ENCODE peak calls at places on chromosomes 4 and X, in nine cellular contexts. One of them, this sample, is unnamed. For H3K9me3, the result is how much of the 10 kb centered on the place peaks cover.

GRCh38 chrX:78945186-78945912 is at the start of gene P2RY10:
- DNase-seq in A549: no peak
- DNase-seq in AG04450: no peak
- DNase-seq in stomach: no peak
- DNase-seq in uterus: no peak
- DNase-seq in mucosa of descending colon: no peak
- DNase-seq in MM.1S: peak
- DNase-seq in Peyer's patch: peak
- DNase-seq in right lobe of liver: no peak
- DNase-seq in this sample: no peak

GRCh38 chr4:187301923-187302322 is 578.3 kb upstream of the FAT1 start:
- DNase-seq in A549: no peak
- DNase-seq in AG04450: no peak
- DNase-seq in stomach: no peak
- DNase-seq in uterus: no peak
- DNase-seq in mucosa of descending colon: no peak
- DNase-seq in MM.1S: no peak
- DNase-seq in Peyer's patch: no peak
- DNase-seq in right lobe of liver: no peak
- DNase-seq in this sample: no peak

GRCh38 chr4:89301902-89302301 is 5.7 kb downstream of the GPRIN3 start:
- DNase-seq in A549: no peak
- DNase-seq in AG04450: no peak
- DNase-seq in stomach: no peak
- DNase-seq in uterus: no peak
- DNase-seq in mucosa of descending colon: no peak
- DNase-seq in MM.1S: peak
- DNase-seq in Peyer's patch: no peak
- DNase-seq in right lobe of liver: no peak
- DNase-seq in this sample: no peak

GRCh38 chrX:3362956-3363355 is 16.5 kb upstream of the MXRA5 start:
- DNase-seq in A549: no peak
- DNase-seq in AG04450: no peak
- DNase-seq in stomach: no peak
- DNase-seq in uterus: no peak
- DNase-seq in mucosa of descending colon: no peak
- DNase-seq in MM.1S: no peak
- DNase-seq in Peyer's patch: no peak
- DNase-seq in right lobe of liver: no peak
- DNase-seq in this sample: no peak

GRCh38 chr4:140743194-140743931 is 12.8 kb downstream of the TBC1D9 start:
- DNase-seq in A549: no peak
- DNase-seq in AG04450: no peak
- DNase-seq in stomach: no peak
- DNase-seq in uterus: no peak
- DNase-seq in mucosa of descending colon: no peak
- DNase-seq in MM.1S: peak
- DNase-seq in Peyer's patch: peak
- DNase-seq in right lobe of liver: no peak
- DNase-seq in this sample: peak

GRCh38 chr4:7384003-7384928 is 50.5 kb downstream of the PSAPL1 start:
- DNase-seq in A549: no peak
- DNase-seq in AG04450: no peak
- DNase-seq in stomach: no peak
- DNase-seq in uterus: peak
- DNase-seq in mucosa of descending colon: peak
- DNase-seq in MM.1S: no peak
- DNase-seq in Peyer's patch: peak
- DNase-seq in right lobe of liver: no peak
- DNase-seq in this sample: no peak

GRCh38 chr4:20326977-20327376 is 75.3 kb downstream of the SLIT2 start:
- DNase-seq in A549: no peak
- DNase-seq in AG04450: no peak
- DNase-seq in stomach: no peak
- DNase-seq in uterus: no peak
- DNase-seq in mucosa of descending colon: no peak
- DNase-seq in MM.1S: no peak
- DNase-seq in Peyer's patch: no peak
- DNase-seq in right lobe of liver: no peak
- DNase-seq in this sample: no peak

GRCh38 chr4:119690871-119691270 is 62.3 kb upstream of the PDE5A start:
- DNase-seq in A549: no peak
- DNase-seq in AG04450: no peak
- DNase-seq in stomach: no peak
- DNase-seq in uterus: no peak
- DNase-seq in mucosa of descending colon: no peak
- DNase-seq in MM.1S: peak
- DNase-seq in Peyer's patch: no peak
- DNase-seq in right lobe of liver: no peak
- DNase-seq in this sample: no peak

GRCh38 chrX:118839334-118839958 is 15.8 kb downstream of the ZCCHC12 start:
- DNase-seq in A549: peak
- DNase-seq in AG04450: no peak
- DNase-seq in stomach: peak
- DNase-seq in uterus: peak
- DNase-seq in mucosa of descending colon: peak
- DNase-seq in MM.1S: no peak
- DNase-seq in Peyer's patch: peak
- DNase-seq in right lobe of liver: peak
- DNase-seq in this sample: peak

GRCh38 chrX:103793541-103793932 is 16.9 kb downstream of the PLP1 start:
- DNase-seq in A549: no peak
- DNase-seq in AG04450: no peak
- DNase-seq in stomach: no peak
- DNase-seq in uterus: no peak
- DNase-seq in mucosa of descending colon: no peak
- DNase-seq in MM.1S: no peak
- DNase-seq in Peyer's patch: no peak
- DNase-seq in right lobe of liver: no peak
- DNase-seq in this sample: no peak

GRCh38 chrX:85136409-85136808 is 107.2 kb downstream of the SATL1 start:
- DNase-seq in A549: no peak
- DNase-seq in AG04450: no peak
- DNase-seq in stomach: no peak
- DNase-seq in uterus: no peak
- DNase-seq in mucosa of descending colon: no peak
- DNase-seq in MM.1S: no peak
- DNase-seq in Peyer's patch: no peak
- DNase-seq in right lobe of liver: no peak
- DNase-seq in this sample: no peak

GRCh38 chrX:153981231-153981630 is 8.7 kb downstream of the TMEM187 start:
- DNase-seq in A549: no peak
- DNase-seq in AG04450: no peak
- DNase-seq in stomach: no peak
- DNase-seq in uterus: no peak
- DNase-seq in mucosa of descending colon: no peak
- DNase-seq in MM.1S: no peak
- DNase-seq in Peyer's patch: no peak
- DNase-seq in right lobe of liver: no peak
- DNase-seq in this sample: no peak

GRCh38 chr4:186900232-186900900 is 176.7 kb upstream of the FAT1 start:
- DNase-seq in A549: peak
- DNase-seq in AG04450: peak
- DNase-seq in stomach: no peak
- DNase-seq in uterus: no peak
- DNase-seq in mucosa of descending colon: no peak
- DNase-seq in MM.1S: no peak
- DNase-seq in Peyer's patch: no peak
- DNase-seq in right lobe of liver: no peak
- DNase-seq in this sample: peak

DNA sequence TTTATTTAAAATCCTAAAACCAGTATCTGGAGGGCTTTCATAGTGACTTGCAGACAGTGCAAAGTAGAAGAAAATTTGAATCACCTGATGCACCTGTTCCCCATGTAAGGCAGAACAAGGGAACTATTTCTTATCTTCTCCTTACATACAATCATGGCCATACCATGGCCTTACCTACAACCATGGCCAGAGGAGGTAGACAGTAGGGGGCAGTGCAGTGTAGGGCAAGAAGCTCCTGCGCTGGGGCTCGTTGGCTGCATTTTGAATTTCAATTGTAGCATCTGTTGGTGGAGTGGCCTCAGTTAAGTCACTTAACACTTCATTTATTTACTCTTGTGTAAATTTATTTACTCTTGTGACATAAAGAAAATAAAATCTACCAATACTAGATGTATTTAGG is 33.0 kb downstream of the GALNTL6 start:
- DNase-seq in A549: no peak
- DNase-seq in AG04450: no peak
- DNase-seq in stomach: peak
- DNase-seq in uterus: no peak
- DNase-seq in mucosa of descending colon: peak
- DNase-seq in MM.1S: peak
- DNase-seq in Peyer's patch: peak
- DNase-seq in right lobe of liver: no peak
- DNase-seq in this sample: peak
- TF ChIP-seq CTCF in A549: peak
- TF ChIP-seq CTCF in AG04450: peak
- TF ChIP-seq CTCF in stomach: peak
- TF ChIP-seq CTCF in uterus: no peak
- TF ChIP-seq CTCF in mucosa of descending colon: peak
- TF ChIP-seq CTCF in MM.1S: peak
- TF ChIP-seq CTCF in Peyer's patch: no peak
- TF ChIP-seq CTCF in right lobe of liver: peak
- TF ChIP-seq CTCF in this sample: peak

GRCh38 chrX:69264134-69264533 is 98.9 kb upstream of the PJA1 start:
- DNase-seq in A549: no peak
- DNase-seq in AG04450: no peak
- DNase-seq in stomach: no peak
- DNase-seq in uterus: no peak
- DNase-seq in mucosa of descending colon: no peak
- DNase-seq in MM.1S: no peak
- DNase-seq in Peyer's patch: no peak
- DNase-seq in right lobe of liver: no peak
- DNase-seq in this sample: no peak

GRCh38 chrX:69263421-69263820 is 98.2 kb upstream of the PJA1 start:
- DNase-seq in A549: no peak
- DNase-seq in AG04450: no peak
- DNase-seq in stomach: no peak
- DNase-seq in uterus: no peak
- DNase-seq in mucosa of descending colon: no peak
- DNase-seq in MM.1S: no peak
- DNase-seq in Peyer's patch: no peak
- DNase-seq in right lobe of liver: no peak
- DNase-seq in this sample: no peak

DNA sequence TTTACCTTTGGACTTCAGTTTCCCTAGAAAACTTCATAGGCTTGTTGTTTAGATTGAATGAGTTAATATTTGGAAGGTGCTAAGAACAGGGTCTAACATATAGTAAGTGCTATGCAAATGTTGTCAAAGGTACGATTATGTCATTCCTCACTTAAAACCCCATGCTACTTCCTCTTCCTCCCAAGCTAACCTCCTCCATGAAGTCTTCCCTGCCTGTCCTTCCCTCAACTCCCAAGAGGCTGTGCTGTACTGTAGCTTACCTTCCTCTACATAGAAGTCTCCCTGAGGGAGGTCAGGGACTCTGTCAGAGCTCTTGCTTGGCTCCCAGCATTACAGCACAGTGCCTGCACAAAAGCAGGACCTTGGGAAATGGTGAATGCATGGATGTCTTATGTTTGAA is 103.4 kb upstream of the PJA1 start:
- DNase-seq in A549: no peak
- DNase-seq in AG04450: no peak
- DNase-seq in stomach: no peak
- DNase-seq in uterus: no peak
- DNase-seq in mucosa of descending colon: no peak
- DNase-seq in MM.1S: no peak
- DNase-seq in Peyer's patch: no peak
- DNase-seq in right lobe of liver: no peak
- DNase-seq in this sample: no peak
- H3K9me3 ChIP-seq in A549: under half
- H3K9me3 ChIP-seq in AG04450: under half
- H3K9me3 ChIP-seq in stomach: under half
- H3K9me3 ChIP-seq in uterus: under half
- H3K9me3 ChIP-seq in mucosa of descending colon: under half
- H3K9me3 ChIP-seq in MM.1S: under half
- H3K9me3 ChIP-seq in Peyer's patch: under half
- H3K9me3 ChIP-seq in right lobe of liver: under half
- H3K9me3 ChIP-seq in this sample: under half

DNA sequence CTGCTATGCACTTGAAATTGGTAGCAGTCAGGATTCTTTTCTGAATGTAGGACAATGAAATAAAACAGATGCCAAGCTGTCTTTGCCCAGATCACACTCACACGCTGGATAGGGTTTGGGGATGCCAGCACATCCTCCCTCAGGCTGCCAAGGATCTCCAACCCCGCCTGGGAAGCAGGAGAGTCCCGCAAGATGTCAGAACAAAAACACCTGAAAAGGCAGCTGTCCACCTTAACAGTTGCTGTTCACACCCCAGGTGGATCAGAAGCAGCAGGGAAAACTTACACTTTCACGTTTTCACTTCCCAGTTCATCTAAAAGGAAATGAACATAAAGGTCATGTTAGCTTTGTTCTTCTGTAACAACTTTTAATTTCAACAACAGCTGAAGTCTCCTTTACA is 35.7 kb downstream of the TMEM154 start:
- DNase-seq in A549: no peak
- DNase-seq in AG04450: no peak
- DNase-seq in stomach: no peak
- DNase-seq in uterus: no peak
- DNase-seq in mucosa of descending colon: no peak
- DNase-seq in MM.1S: no peak
- DNase-seq in Peyer's patch: no peak
- DNase-seq in right lobe of liver: no peak
- DNase-seq in this sample: no peak
- H3K4me3 ChIP-seq in A549: no peak
- H3K4me3 ChIP-seq in AG04450: no peak
- H3K4me3 ChIP-seq in stomach: no peak
- H3K4me3 ChIP-seq in uterus: no peak
- H3K4me3 ChIP-seq in mucosa of descending colon: no peak
- H3K4me3 ChIP-seq in MM.1S: no peak
- H3K4me3 ChIP-seq in Peyer's patch: no peak
- H3K4me3 ChIP-seq in right lobe of liver: no peak
- H3K4me3 ChIP-seq in this sample: no peak

GRCh38 chr4:184282251-184282713 is 64.6 kb upstream of the ENPP6 start:
- DNase-seq in A549: no peak
- DNase-seq in AG04450: no peak
- DNase-seq in stomach: peak
- DNase-seq in uterus: no peak
- DNase-seq in mucosa of descending colon: peak
- DNase-seq in MM.1S: peak
- DNase-seq in Peyer's patch: peak
- DNase-seq in right lobe of liver: peak
- DNase-seq in this sample: no peak
- TF ChIP-seq CTCF in A549: no peak
- TF ChIP-seq CTCF in AG04450: no peak
- TF ChIP-seq CTCF in stomach: no peak
- TF ChIP-seq CTCF in uterus: no peak
- TF ChIP-seq CTCF in mucosa of descending colon: peak
- TF ChIP-seq CTCF in MM.1S: peak
- TF ChIP-seq CTCF in Peyer's patch: peak
- TF ChIP-seq CTCF in right lobe of liver: peak
- TF ChIP-seq CTCF in this sample: no peak

DNA sequence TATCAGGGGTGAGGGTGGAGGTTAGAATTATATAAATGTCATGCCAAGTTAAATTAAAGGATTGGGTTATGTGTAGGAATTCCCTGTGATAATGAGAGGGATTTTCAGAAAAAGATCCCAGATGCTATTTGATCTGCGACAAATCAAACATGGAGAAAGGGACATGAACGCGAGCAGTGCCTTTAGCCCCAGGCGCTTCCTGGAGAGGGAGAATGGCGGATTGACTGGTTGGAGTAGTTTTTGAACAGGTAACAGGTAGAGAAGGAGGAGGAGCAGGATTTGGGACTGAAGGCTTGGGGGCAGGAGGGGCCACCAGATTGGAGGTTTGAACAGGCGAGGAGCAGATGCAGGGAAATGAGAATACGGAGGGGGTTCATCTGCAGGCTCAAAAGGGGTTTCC is 67.1 kb downstream of the LRP2BP start:
- DNase-seq in A549: no peak
- DNase-seq in AG04450: no peak
- DNase-seq in stomach: no peak
- DNase-seq in uterus: no peak
- DNase-seq in mucosa of descending colon: no peak
- DNase-seq in MM.1S: no peak
- DNase-seq in Peyer's patch: no peak
- DNase-seq in right lobe of liver: no peak
- DNase-seq in this sample: no peak
- H3K9me3 ChIP-seq in A549: under half
- H3K9me3 ChIP-seq in AG04450: under half
- H3K9me3 ChIP-seq in stomach: under half
- H3K9me3 ChIP-seq in uterus: under half
- H3K9me3 ChIP-seq in mucosa of descending colon: under half
- H3K9me3 ChIP-seq in MM.1S: under half
- H3K9me3 ChIP-seq in Peyer's patch: under half
- H3K9me3 ChIP-seq in right lobe of liver: under half
- H3K9me3 ChIP-seq in this sample: under half